ENCODE peak calls at places on chromosome 11, in ten cellular contexts. One of them, this sample, is unnamed.
A peak's percentile ranks its signal among the peaks of the same experiment; 100 is the strongest.

GRCh38 chr11:113481672-113482071 is 6.5 kb upstream of the DRD2 start:
- DNase-seq in Right ventricle myocardium superior: no peak
- DNase-seq in AG08395: no peak
- DNase-seq in HuH-7.5: no peak
- DNase-seq in stimulated activated naive B cell treated with anti-CD40 and anti-IgM and Interleukin-4, amounts not matched to agents 10 μg/mL and 1 μg/mL and 100 μg/mL, for 72 hours: no peak
- DNase-seq in upper lobe of right lung: no peak
- DNase-seq in stimulated activated CD4-positive, alpha-beta T cell treated with anti-CD3 and anti-CD28 coated beads, Interleukin-1b, Interleukin-23, amount 100 ng/mL, for 48 hours: no peak
- DNase-seq in pulmonary artery endothelial cell: no peak
- DNase-seq in ovary: no peak
- DNase-seq in AG10803: no peak
- DNase-seq in this sample: no peak

GRCh38 chr11:46272816-46273427 is 4.5 kb upstream of the CREB3L1 start:
- DNase-seq in pulmonary artery endothelial cell: no peak
- DNase-seq in stimulated activated CD4-positive, alpha-beta T cell treated with anti-CD3 and anti-CD28 coated beads, Interleukin-1b, Interleukin-23, amount 100 ng/mL, for 48 hours: no peak
- DNase-seq in HuH-7.5: no peak
- DNase-seq in upper lobe of right lung: peak; percentile 78
- DNase-seq in ovary: peak; percentile 79
- DNase-seq in AG10803: peak; percentile 84
- DNase-seq in stimulated activated naive B cell treated with anti-CD40 and anti-IgM and Interleukin-4, amounts not matched to agents 10 μg/mL and 1 μg/mL and 100 μg/mL, for 72 hours: no peak
- DNase-seq in Right ventricle myocardium superior: peak; percentile 83
- DNase-seq in AG08395: peak; percentile 85
- DNase-seq in this sample: no peak

GRCh38 chr11:19889531-19889930 is 176.9 kb downstream of the NAV2 start:
- DNase-seq in ovary: no peak
- DNase-seq in AG10803: peak; percentile 54
- DNase-seq in upper lobe of right lung: no peak
- DNase-seq in pulmonary artery endothelial cell: no peak
- DNase-seq in stimulated activated CD4-positive, alpha-beta T cell treated with anti-CD3 and anti-CD28 coated beads, Interleukin-1b, Interleukin-23, amount 100 ng/mL, for 48 hours: no peak
- DNase-seq in Right ventricle myocardium superior: no peak
- DNase-seq in HuH-7.5: no peak
- DNase-seq in stimulated activated naive B cell treated with anti-CD40 and anti-IgM and Interleukin-4, amounts not matched to agents 10 μg/mL and 1 μg/mL and 100 μg/mL, for 72 hours: no peak
- DNase-seq in AG08395: peak; percentile 45
- DNase-seq in this sample: no peak

GRCh38 chr11:35750981-35751663 is 88.5 kb downstream of the TRIM44 start:
- DNase-seq in stimulated activated CD4-positive, alpha-beta T cell treated with anti-CD3 and anti-CD28 coated beads, Interleukin-1b, Interleukin-23, amount 100 ng/mL, for 48 hours: no peak
- DNase-seq in ovary: no peak
- DNase-seq in HuH-7.5: no peak
- DNase-seq in Right ventricle myocardium superior: no peak
- DNase-seq in upper lobe of right lung: no peak
- DNase-seq in AG08395: no peak
- DNase-seq in pulmonary artery endothelial cell: no peak
- DNase-seq in stimulated activated naive B cell treated with anti-CD40 and anti-IgM and Interleukin-4, amounts not matched to agents 10 μg/mL and 1 μg/mL and 100 μg/mL, for 72 hours: no peak
- DNase-seq in AG10803: no peak
- DNase-seq in this sample: no peak

GRCh38 chr11:15195454-15196200 is 80.9 kb downstream of the INSC start:
- DNase-seq in AG10803: no peak
- DNase-seq in stimulated activated CD4-positive, alpha-beta T cell treated with anti-CD3 and anti-CD28 coated beads, Interleukin-1b, Interleukin-23, amount 100 ng/mL, for 48 hours: no peak
- DNase-seq in AG08395: no peak
- DNase-seq in Right ventricle myocardium superior: no peak
- DNase-seq in pulmonary artery endothelial cell: no peak
- DNase-seq in ovary: no peak
- DNase-seq in upper lobe of right lung: no peak
- DNase-seq in stimulated activated naive B cell treated with anti-CD40 and anti-IgM and Interleukin-4, amounts not matched to agents 10 μg/mL and 1 μg/mL and 100 μg/mL, for 72 hours: no peak
- DNase-seq in HuH-7.5: peak; percentile 69
- DNase-seq in this sample: no peak

GRCh38 chr11:121711236-121711635 is 258.5 kb upstream of the SORL1-AS1 start:
- DNase-seq in AG10803: no peak
- DNase-seq in AG08395: no peak
- DNase-seq in stimulated activated CD4-positive, alpha-beta T cell treated with anti-CD3 and anti-CD28 coated beads, Interleukin-1b, Interleukin-23, amount 100 ng/mL, for 48 hours: no peak
- DNase-seq in pulmonary artery endothelial cell: no peak
- DNase-seq in stimulated activated naive B cell treated with anti-CD40 and anti-IgM and Interleukin-4, amounts not matched to agents 10 μg/mL and 1 μg/mL and 100 μg/mL, for 72 hours: no peak
- DNase-seq in HuH-7.5: no peak
- DNase-seq in ovary: no peak
- DNase-seq in upper lobe of right lung: no peak
- DNase-seq in Right ventricle myocardium superior: no peak
- DNase-seq in this sample: no peak

GRCh38 chr11:97814325-97814959 is 1206.3 kb upstream of the CNTN5 start:
- DNase-seq in stimulated activated CD4-positive, alpha-beta T cell treated with anti-CD3 and anti-CD28 coated beads, Interleukin-1b, Interleukin-23, amount 100 ng/mL, for 48 hours: no peak
- DNase-seq in HuH-7.5: no peak
- DNase-seq in AG08395: no peak
- DNase-seq in pulmonary artery endothelial cell: no peak
- DNase-seq in upper lobe of right lung: no peak
- DNase-seq in ovary: no peak
- DNase-seq in stimulated activated naive B cell treated with anti-CD40 and anti-IgM and Interleukin-4, amounts not matched to agents 10 μg/mL and 1 μg/mL and 100 μg/mL, for 72 hours: no peak
- DNase-seq in AG10803: no peak
- DNase-seq in Right ventricle myocardium superior: peak; percentile 24
- DNase-seq in this sample: no peak

GRCh38 chr11:3709977-3710376 is 38.8 kb upstream of the CHRNA10 start:
- DNase-seq in AG10803: peak; percentile 65
- DNase-seq in AG08395: no peak
- DNase-seq in stimulated activated CD4-positive, alpha-beta T cell treated with anti-CD3 and anti-CD28 coated beads, Interleukin-1b, Interleukin-23, amount 100 ng/mL, for 48 hours: no peak
- DNase-seq in ovary: no peak
- DNase-seq in Right ventricle myocardium superior: no peak
- DNase-seq in upper lobe of right lung: no peak
- DNase-seq in HuH-7.5: no peak
- DNase-seq in stimulated activated naive B cell treated with anti-CD40 and anti-IgM and Interleukin-4, amounts not matched to agents 10 μg/mL and 1 μg/mL and 100 μg/mL, for 72 hours: no peak
- DNase-seq in pulmonary artery endothelial cell: no peak
- DNase-seq in this sample: no peak

GRCh38 chr11:109892321-109892794 is 200.8 kb upstream of the ZC3H12C start:
- DNase-seq in stimulated activated CD4-positive, alpha-beta T cell treated with anti-CD3 and anti-CD28 coated beads, Interleukin-1b, Interleukin-23, amount 100 ng/mL, for 48 hours: no peak
- DNase-seq in AG10803: no peak
- DNase-seq in AG08395: no peak
- DNase-seq in pulmonary artery endothelial cell: no peak
- DNase-seq in upper lobe of right lung: no peak
- DNase-seq in ovary: no peak
- DNase-seq in HuH-7.5: no peak
- DNase-seq in Right ventricle myocardium superior: no peak
- DNase-seq in stimulated activated naive B cell treated with anti-CD40 and anti-IgM and Interleukin-4, amounts not matched to agents 10 μg/mL and 1 μg/mL and 100 μg/mL, for 72 hours: no peak
- DNase-seq in this sample: no peak

GRCh38 chr11:36719708-36720107 is 121.7 kb upstream of the RAG2 start:
- DNase-seq in ovary: no peak
- DNase-seq in Right ventricle myocardium superior: no peak
- DNase-seq in AG08395: no peak
- DNase-seq in upper lobe of right lung: no peak
- DNase-seq in pulmonary artery endothelial cell: no peak
- DNase-seq in HuH-7.5: no peak
- DNase-seq in stimulated activated CD4-positive, alpha-beta T cell treated with anti-CD3 and anti-CD28 coated beads, Interleukin-1b, Interleukin-23, amount 100 ng/mL, for 48 hours: no peak
- DNase-seq in AG10803: no peak
- DNase-seq in stimulated activated naive B cell treated with anti-CD40 and anti-IgM and Interleukin-4, amounts not matched to agents 10 μg/mL and 1 μg/mL and 100 μg/mL, for 72 hours: no peak
- DNase-seq in this sample: no peak

GRCh38 chr11:86790073-86790727 is 10.1 kb upstream of the PRSS23 start:
- DNase-seq in HuH-7.5: no peak
- DNase-seq in stimulated activated CD4-positive, alpha-beta T cell treated with anti-CD3 and anti-CD28 coated beads, Interleukin-1b, Interleukin-23, amount 100 ng/mL, for 48 hours: no peak
- DNase-seq in ovary: no peak
- DNase-seq in Right ventricle myocardium superior: no peak
- DNase-seq in pulmonary artery endothelial cell: no peak
- DNase-seq in AG08395: no peak
- DNase-seq in upper lobe of right lung: no peak
- DNase-seq in AG10803: no peak
- DNase-seq in stimulated activated naive B cell treated with anti-CD40 and anti-IgM and Interleukin-4, amounts not matched to agents 10 μg/mL and 1 μg/mL and 100 μg/mL, for 72 hours: no peak
- DNase-seq in this sample: no peak

GRCh38 chr11:111910637-111911562 is 670 bp downstream of the CRYAB start:
- DNase-seq in pulmonary artery endothelial cell: no peak
- DNase-seq in AG10803: no peak
- DNase-seq in stimulated activated CD4-positive, alpha-beta T cell treated with anti-CD3 and anti-CD28 coated beads, Interleukin-1b, Interleukin-23, amount 100 ng/mL, for 48 hours: no peak
- DNase-seq in upper lobe of right lung: no peak
- DNase-seq in Right ventricle myocardium superior: peak; percentile 57
- DNase-seq in ovary: no peak
- DNase-seq in AG08395: peak; percentile 19
- DNase-seq in HuH-7.5: no peak
- DNase-seq in stimulated activated naive B cell treated with anti-CD40 and anti-IgM and Interleukin-4, amounts not matched to agents 10 μg/mL and 1 μg/mL and 100 μg/mL, for 72 hours: no peak
- DNase-seq in this sample: no peak

GRCh38 chr11:28476864-28477263 is 368.7 kb downstream of the METTL15 start:
- DNase-seq in pulmonary artery endothelial cell: no peak
- DNase-seq in stimulated activated CD4-positive, alpha-beta T cell treated with anti-CD3 and anti-CD28 coated beads, Interleukin-1b, Interleukin-23, amount 100 ng/mL, for 48 hours: no peak
- DNase-seq in AG10803: no peak
- DNase-seq in stimulated activated naive B cell treated with anti-CD40 and anti-IgM and Interleukin-4, amounts not matched to agents 10 μg/mL and 1 μg/mL and 100 μg/mL, for 72 hours: no peak
- DNase-seq in upper lobe of right lung: no peak
- DNase-seq in ovary: no peak
- DNase-seq in AG08395: no peak
- DNase-seq in Right ventricle myocardium superior: no peak
- DNase-seq in HuH-7.5: no peak
- DNase-seq in this sample: no peak

GRCh38 chr11:96272542-96273306 is 70.3 kb downstream of the MAML2 start:
- DNase-seq in stimulated activated CD4-positive, alpha-beta T cell treated with anti-CD3 and anti-CD28 coated beads, Interleukin-1b, Interleukin-23, amount 100 ng/mL, for 48 hours: no peak
- DNase-seq in Right ventricle myocardium superior: no peak
- DNase-seq in HuH-7.5: no peak
- DNase-seq in AG10803: peak; percentile 54
- DNase-seq in ovary: no peak
- DNase-seq in AG08395: no peak
- DNase-seq in pulmonary artery endothelial cell: no peak
- DNase-seq in upper lobe of right lung: no peak
- DNase-seq in stimulated activated naive B cell treated with anti-CD40 and anti-IgM and Interleukin-4, amounts not matched to agents 10 μg/mL and 1 μg/mL and 100 μg/mL, for 72 hours: no peak
- DNase-seq in this sample: no peak

GRCh38 chr11:11605821-11606450 is 15.9 kb downstream of the GALNT18 start:
- DNase-seq in HuH-7.5: no peak
- DNase-seq in upper lobe of right lung: no peak
- DNase-seq in stimulated activated CD4-positive, alpha-beta T cell treated with anti-CD3 and anti-CD28 coated beads, Interleukin-1b, Interleukin-23, amount 100 ng/mL, for 48 hours: no peak
- DNase-seq in ovary: no peak
- DNase-seq in Right ventricle myocardium superior: no peak
- DNase-seq in pulmonary artery endothelial cell: no peak
- DNase-seq in stimulated activated naive B cell treated with anti-CD40 and anti-IgM and Interleukin-4, amounts not matched to agents 10 μg/mL and 1 μg/mL and 100 μg/mL, for 72 hours: no peak
- DNase-seq in AG08395: no peak
- DNase-seq in AG10803: no peak
- DNase-seq in this sample: no peak

GRCh38 chr11:11789735-11790369 is 51.9 kb upstream of the USP47 start:
- DNase-seq in AG10803: peak; percentile 18
- DNase-seq in ovary: no peak
- DNase-seq in Right ventricle myocardium superior: no peak
- DNase-seq in AG08395: peak; percentile 28
- DNase-seq in HuH-7.5: no peak
- DNase-seq in upper lobe of right lung: no peak
- DNase-seq in stimulated activated CD4-positive, alpha-beta T cell treated with anti-CD3 and anti-CD28 coated beads, Interleukin-1b, Interleukin-23, amount 100 ng/mL, for 48 hours: no peak
- DNase-seq in pulmonary artery endothelial cell: no peak
- DNase-seq in stimulated activated naive B cell treated with anti-CD40 and anti-IgM and Interleukin-4, amounts not matched to agents 10 μg/mL and 1 μg/mL and 100 μg/mL, for 72 hours: no peak
- DNase-seq in this sample: no peak

GRCh38 chr11:17581036-17581731 is 34.1 kb downstream of the OTOG start:
- DNase-seq in ovary: no peak
- DNase-seq in Right ventricle myocardium superior: no peak
- DNase-seq in stimulated activated naive B cell treated with anti-CD40 and anti-IgM and Interleukin-4, amounts not matched to agents 10 μg/mL and 1 μg/mL and 100 μg/mL, for 72 hours: no peak
- DNase-seq in HuH-7.5: no peak
- DNase-seq in pulmonary artery endothelial cell: no peak
- DNase-seq in AG10803: no peak
- DNase-seq in AG08395: no peak
- DNase-seq in stimulated activated CD4-positive, alpha-beta T cell treated with anti-CD3 and anti-CD28 coated beads, Interleukin-1b, Interleukin-23, amount 100 ng/mL, for 48 hours: no peak
- DNase-seq in upper lobe of right lung: no peak
- DNase-seq in this sample: peak; percentile 22

GRCh38 chr11:49499117-49499516 is 290.7 kb upstream of the FOLH1 start:
- DNase-seq in AG10803: no peak
- DNase-seq in pulmonary artery endothelial cell: no peak
- DNase-seq in HuH-7.5: no peak
- DNase-seq in upper lobe of right lung: no peak
- DNase-seq in AG08395: no peak
- DNase-seq in Right ventricle myocardium superior: no peak
- DNase-seq in stimulated activated naive B cell treated with anti-CD40 and anti-IgM and Interleukin-4, amounts not matched to agents 10 μg/mL and 1 μg/mL and 100 μg/mL, for 72 hours: no peak
- DNase-seq in stimulated activated CD4-positive, alpha-beta T cell treated with anti-CD3 and anti-CD28 coated beads, Interleukin-1b, Interleukin-23, amount 100 ng/mL, for 48 hours: no peak
- DNase-seq in ovary: no peak
- DNase-seq in this sample: no peak

GRCh38 chr11:126403039-126403438 is 47.6 kb downstream of the ST3GAL4 start:
- DNase-seq in AG10803: no peak
- DNase-seq in HuH-7.5: no peak
- DNase-seq in ovary: peak; percentile 58
- DNase-seq in pulmonary artery endothelial cell: no peak
- DNase-seq in Right ventricle myocardium superior: no peak
- DNase-seq in AG08395: no peak
- DNase-seq in stimulated activated CD4-positive, alpha-beta T cell treated with anti-CD3 and anti-CD28 coated beads, Interleukin-1b, Interleukin-23, amount 100 ng/mL, for 48 hours: no peak
- DNase-seq in stimulated activated naive B cell treated with anti-CD40 and anti-IgM and Interleukin-4, amounts not matched to agents 10 μg/mL and 1 μg/mL and 100 μg/mL, for 72 hours: no peak
- DNase-seq in upper lobe of right lung: peak; percentile 47
- DNase-seq in this sample: peak; percentile 79

GRCh38 chr11:79265756-79266322 is 175.0 kb downstream of the TENM4 start:
- DNase-seq in pulmonary artery endothelial cell: no peak
- DNase-seq in stimulated activated CD4-positive, alpha-beta T cell treated with anti-CD3 and anti-CD28 coated beads, Interleukin-1b, Interleukin-23, amount 100 ng/mL, for 48 hours: no peak
- DNase-seq in AG10803: peak; percentile 47
- DNase-seq in HuH-7.5: no peak
- DNase-seq in Right ventricle myocardium superior: no peak
- DNase-seq in AG08395: no peak
- DNase-seq in upper lobe of right lung: no peak
- DNase-seq in stimulated activated naive B cell treated with anti-CD40 and anti-IgM and Interleukin-4, amounts not matched to agents 10 μg/mL and 1 μg/mL and 100 μg/mL, for 72 hours: no peak
- DNase-seq in ovary: no peak
- DNase-seq in this sample: no peak

GRCh38 chr11:133040289-133040893 is 491.9 kb downstream of the OPCML start:
- DNase-seq in pulmonary artery endothelial cell: no peak
- DNase-seq in upper lobe of right lung: no peak
- DNase-seq in ovary: no peak
- DNase-seq in AG10803: peak; percentile 78
- DNase-seq in Right ventricle myocardium superior: no peak
- DNase-seq in stimulated activated CD4-positive, alpha-beta T cell treated with anti-CD3 and anti-CD28 coated beads, Interleukin-1b, Interleukin-23, amount 100 ng/mL, for 48 hours: no peak
- DNase-seq in stimulated activated naive B cell treated with anti-CD40 and anti-IgM and Interleukin-4, amounts not matched to agents 10 μg/mL and 1 μg/mL and 100 μg/mL, for 72 hours: no peak
- DNase-seq in HuH-7.5: no peak
- DNase-seq in AG08395: peak; percentile 38
- DNase-seq in this sample: no peak

GRCh38 chr11:17561111-17561415 is 14.0 kb downstream of the OTOG start:
- DNase-seq in pulmonary artery endothelial cell: no peak
- DNase-seq in stimulated activated CD4-positive, alpha-beta T cell treated with anti-CD3 and anti-CD28 coated beads, Interleukin-1b, Interleukin-23, amount 100 ng/mL, for 48 hours: no peak
- DNase-seq in AG10803: no peak
- DNase-seq in stimulated activated naive B cell treated with anti-CD40 and anti-IgM and Interleukin-4, amounts not matched to agents 10 μg/mL and 1 μg/mL and 100 μg/mL, for 72 hours: no peak
- DNase-seq in Right ventricle myocardium superior: no peak
- DNase-seq in upper lobe of right lung: no peak
- DNase-seq in HuH-7.5: no peak
- DNase-seq in ovary: no peak
- DNase-seq in AG08395: no peak
- DNase-seq in this sample: no peak

GRCh38 chr11:62922653-62923371 is 1.6 kb upstream of the CHRM1 start:
- DNase-seq in ovary: no peak
- DNase-seq in stimulated activated CD4-positive, alpha-beta T cell treated with anti-CD3 and anti-CD28 coated beads, Interleukin-1b, Interleukin-23, amount 100 ng/mL, for 48 hours: peak; percentile 58
- DNase-seq in upper lobe of right lung: peak; percentile 65
- DNase-seq in AG10803: no peak
- DNase-seq in AG08395: no peak
- DNase-seq in pulmonary artery endothelial cell: no peak
- DNase-seq in Right ventricle myocardium superior: no peak
- DNase-seq in stimulated activated naive B cell treated with anti-CD40 and anti-IgM and Interleukin-4, amounts not matched to agents 10 μg/mL and 1 μg/mL and 100 μg/mL, for 72 hours: no peak
- DNase-seq in HuH-7.5: no peak
- DNase-seq in this sample: no peak

GRCh38 chr11:101866619-101867491 is 48.0 kb upstream of the CEP126 start:
- DNase-seq in AG10803: peak; percentile 68
- DNase-seq in Right ventricle myocardium superior: no peak
- DNase-seq in HuH-7.5: peak; percentile 11
- DNase-seq in pulmonary artery endothelial cell: no peak
- DNase-seq in AG08395: peak; percentile 28
- DNase-seq in stimulated activated CD4-positive, alpha-beta T cell treated with anti-CD3 and anti-CD28 coated beads, Interleukin-1b, Interleukin-23, amount 100 ng/mL, for 48 hours: no peak
- DNase-seq in ovary: no peak
- DNase-seq in upper lobe of right lung: no peak
- DNase-seq in stimulated activated naive B cell treated with anti-CD40 and anti-IgM and Interleukin-4, amounts not matched to agents 10 μg/mL and 1 μg/mL and 100 μg/mL, for 72 hours: no peak
- DNase-seq in this sample: no peak

GRCh38 chr11:57499413-57499982 is 16.0 kb downstream of the SLC43A1 start:
- DNase-seq in ovary: peak; percentile 99
- DNase-seq in pulmonary artery endothelial cell: peak; percentile 62
- DNase-seq in stimulated activated CD4-positive, alpha-beta T cell treated with anti-CD3 and anti-CD28 coated beads, Interleukin-1b, Interleukin-23, amount 100 ng/mL, for 48 hours: peak; percentile 53
- DNase-seq in upper lobe of right lung: peak; percentile 97
- DNase-seq in Right ventricle myocardium superior: peak; percentile 98
- DNase-seq in stimulated activated naive B cell treated with anti-CD40 and anti-IgM and Interleukin-4, amounts not matched to agents 10 μg/mL and 1 μg/mL and 100 μg/mL, for 72 hours: peak; percentile 69
- DNase-seq in AG10803: peak; percentile 87
- DNase-seq in AG08395: peak; percentile 99
- DNase-seq in HuH-7.5: peak; percentile 100
- DNase-seq in this sample: peak; percentile 98

GRCh38 chr11:64391839-64392238 is 32.9 kb downstream of the RPS6KA4 start:
- DNase-seq in pulmonary artery endothelial cell: no peak
- DNase-seq in Right ventricle myocardium superior: no peak
- DNase-seq in stimulated activated naive B cell treated with anti-CD40 and anti-IgM and Interleukin-4, amounts not matched to agents 10 μg/mL and 1 μg/mL and 100 μg/mL, for 72 hours: no peak
- DNase-seq in HuH-7.5: no peak
- DNase-seq in AG08395: no peak
- DNase-seq in stimulated activated CD4-positive, alpha-beta T cell treated with anti-CD3 and anti-CD28 coated beads, Interleukin-1b, Interleukin-23, amount 100 ng/mL, for 48 hours: no peak
- DNase-seq in upper lobe of right lung: no peak
- DNase-seq in AG10803: no peak
- DNase-seq in ovary: no peak
- DNase-seq in this sample: no peak

GRCh38 chr11:120827820-120828219 is 196.1 kb upstream of the TBCEL start:
- DNase-seq in AG08395: no peak
- DNase-seq in HuH-7.5: no peak
- DNase-seq in AG10803: no peak
- DNase-seq in stimulated activated naive B cell treated with anti-CD40 and anti-IgM and Interleukin-4, amounts not matched to agents 10 μg/mL and 1 μg/mL and 100 μg/mL, for 72 hours: no peak
- DNase-seq in pulmonary artery endothelial cell: no peak
- DNase-seq in Right ventricle myocardium superior: no peak
- DNase-seq in ovary: no peak
- DNase-seq in stimulated activated CD4-positive, alpha-beta T cell treated with anti-CD3 and anti-CD28 coated beads, Interleukin-1b, Interleukin-23, amount 100 ng/mL, for 48 hours: no peak
- DNase-seq in upper lobe of right lung: no peak
- DNase-seq in this sample: no peak

GRCh38 chr11:7967826-7968225 is 2.6 kb upstream of the NLRP10 start:
- DNase-seq in AG10803: peak; percentile 77
- DNase-seq in pulmonary artery endothelial cell: no peak
- DNase-seq in stimulated activated CD4-positive, alpha-beta T cell treated with anti-CD3 and anti-CD28 coated beads, Interleukin-1b, Interleukin-23, amount 100 ng/mL, for 48 hours: no peak
- DNase-seq in HuH-7.5: no peak
- DNase-seq in Right ventricle myocardium superior: no peak
- DNase-seq in stimulated activated naive B cell treated with anti-CD40 and anti-IgM and Interleukin-4, amounts not matched to agents 10 μg/mL and 1 μg/mL and 100 μg/mL, for 72 hours: no peak
- DNase-seq in ovary: no peak
- DNase-seq in upper lobe of right lung: no peak
- DNase-seq in AG08395: no peak
- DNase-seq in this sample: no peak